ENCODE peak calls at places on chromosomes 13 and 19, in four cellular contexts. Z is AG10803, B is WTC11, I is K562. R is an unnamed sample.

GRCh38 chr13:44414771-44415170 is 41.1 kb downstream of the SERP2 start:
- DNase-seq in Z (no peak), B (no peak), I (no peak), R (no peak)

GRCh38 chr13:30340367-30341184 is 33.2 kb upstream of the KATNAL1 start:
- DNase-seq in B (no peak), I (peak), Z (peak), R (peak)

GRCh38 chr19:50314724-50315700 is 14.2 kb downstream of the KCNC3 start:
- DNase-seq in I (no peak), B (peak), Z (no peak), R (no peak)

GRCh38 chr13:42379241-42379640 is 107.3 kb downstream of the AKAP11 start:
- DNase-seq in Z (no peak), I (no peak), B (no peak), R (no peak)

GRCh38 chr13:91576590-91576989 is 178.2 kb downstream of the GPC5 start:
- DNase-seq in B (peak), Z (no peak), I (peak), R (no peak)

GRCh38 chr13:96431044-96431581 is 341.2 kb downstream of the HS6ST3 start:
- DNase-seq in I (peak), Z (no peak), B (no peak), R (no peak)

GRCh38 chr13:50626031-50626643 is 217.4 kb downstream of the DLEU7 start:
- DNase-seq in Z (peak), B (no peak), I (peak), R (peak)

GRCh38 chr19:36099166-36099785 is 11.7 kb upstream of the OVOL3 start:
- DNase-seq in I (no peak), Z (no peak), B (no peak), R (no peak)

GRCh38 chr19:15442142-15442920 is 7.4 kb downstream of the WIZ start:
- DNase-seq in I (no peak), Z (no peak), B (no peak), R (no peak)

GRCh38 chr19:46725859-46726393 is 9.0 kb upstream of the PRKD2 start:
- DNase-seq in Z (no peak), B (no peak), I (no peak), R (no peak)

GRCh38 chr13:113245858-113246791 is 36.7 kb downstream of the CUL4A start:
- DNase-seq in I (no peak), B (no peak), Z (peak), R (no peak)

GRCh38 chr19:13839938-13840750 is 36.8 kb upstream of the NANOS3 start:
- DNase-seq in Z (peak), B (no peak), I (no peak), R (peak)

GRCh38 chr13:20197361-20197834 is 4.7 kb upstream of the GJB2 start:
- DNase-seq in B (no peak), I (peak), Z (peak), R (no peak)

GRCh38 chr13:41652735-41653361 is 195.5 kb downstream of the RGCC start:
- DNase-seq in B (no peak), Z (peak), I (peak), R (peak)

GRCh38 chr19:8506402-8506957 is 4.0 kb upstream of the PRAM1 start:
- DNase-seq in Z (no peak), I (peak), B (peak), R (no peak)
- TF ChIP-seq CTCF in Z (no peak), I (peak), B (no peak), R (peak)

DNA sequence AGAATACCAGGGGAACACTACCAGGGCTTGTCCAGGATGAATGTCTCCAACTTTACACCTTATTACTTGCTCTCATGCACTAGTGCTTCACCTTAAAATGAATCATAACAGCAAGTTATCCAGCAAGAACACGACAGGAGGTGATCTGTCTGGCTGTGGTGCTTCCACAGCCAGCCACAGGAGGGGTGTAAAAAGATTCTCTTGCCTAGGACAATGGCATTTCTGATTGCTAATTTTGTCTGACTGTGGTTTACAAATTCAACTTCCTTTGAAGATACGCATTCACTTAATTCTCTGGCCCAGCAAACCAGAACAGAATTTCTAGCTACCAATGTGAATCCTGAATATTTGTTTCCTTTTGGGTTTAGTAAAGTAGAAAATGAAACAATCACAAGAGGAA is 23.1 kb upstream of the COG3 start:
- DNase-seq in I (no peak), Z (peak), B (no peak), R (no peak)
- TF ChIP-seq CTCF in I (no peak), Z (peak), B (no peak), R (peak)

GRCh38 chr19:484494-484893 is 11.8 kb upstream of the MADCAM1 start:
- DNase-seq in I (no peak), Z (no peak), B (no peak), R (no peak)

GRCh38 chr19:483332-484072 is 12.8 kb upstream of the MADCAM1 start:
- DNase-seq in I (no peak), B (no peak), Z (no peak), R (no peak)

GRCh38 chr19:480016-480855 is 16.1 kb upstream of the MADCAM1 start:
- DNase-seq in Z (peak), I (peak), B (peak), R (peak)

GRCh38 chr19:485122-485521 is 11.2 kb upstream of the MADCAM1 start:
- DNase-seq in B (no peak), Z (no peak), I (no peak), R (no peak)

GRCh38 chr19:482186-483041 is 13.9 kb upstream of the MADCAM1 start:
- DNase-seq in B (no peak), Z (no peak), I (no peak), R (no peak)
- TF ChIP-seq CTCF in B (no peak), Z (no peak), I (no peak), R (no peak)

DNA sequence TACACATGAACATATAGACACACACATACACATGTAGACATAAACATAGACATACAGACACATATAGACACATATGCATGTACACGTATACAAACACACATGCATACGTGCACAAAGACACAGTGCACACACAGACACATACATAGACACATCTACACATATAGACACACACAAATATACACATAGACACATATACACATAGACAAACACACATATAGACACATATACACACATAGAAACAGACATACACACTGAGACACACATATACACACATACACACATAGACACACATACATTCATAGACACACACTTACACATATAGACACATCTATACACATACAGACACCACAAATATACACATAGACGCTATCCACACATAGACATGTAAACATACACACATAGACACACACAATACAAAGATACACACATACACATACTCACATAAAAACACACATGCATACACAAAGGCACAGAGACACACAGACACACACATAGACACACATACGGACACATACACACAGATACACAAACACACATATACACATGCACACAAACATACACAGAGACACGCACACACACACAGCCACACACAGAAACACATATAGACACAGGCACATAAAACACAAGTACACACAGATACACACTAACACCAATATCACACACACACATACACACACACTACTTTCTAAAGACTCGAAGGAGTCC is 254.0 kb downstream of the TSHZ3 start:
- DNase-seq in Z (no peak), I (no peak), B (no peak), R (no peak)
- TF ChIP-seq CTCF in Z (no peak), I (no peak), B (no peak), R (no peak)

GRCh38 chr13:48640767-48641166 is 13.0 kb upstream of the CYSLTR2 start:
- DNase-seq in B (no peak), I (no peak), Z (no peak), R (no peak)
- TF ChIP-seq CTCF in B (no peak), I (no peak), Z (no peak), R (no peak)

GRCh38 chr13:99600318-99600717 is 99.0 kb downstream of the TM9SF2 start:
- DNase-seq in B (peak), I (peak), Z (no peak), R (no peak)
- TF ChIP-seq CTCF in B (peak), I (peak), Z (no peak), R (peak)

GRCh38 chr13:110417537-110417908 is 110.4 kb downstream of the COL4A2 start:
- DNase-seq in Z (no peak), I (no peak), B (no peak), R (no peak)

GRCh38 chr13:110413311-110414040 is 106.4 kb downstream of the COL4A2 start:
- DNase-seq in I (no peak), B (no peak), Z (no peak), R (no peak)

GRCh38 chr13:110416131-110416584 is 109.1 kb downstream of the COL4A2 start:
- DNase-seq in B (no peak), I (no peak), Z (peak), R (no peak)

GRCh38 chr13:110414283-110414682 is 107.2 kb downstream of the COL4A2 start:
- DNase-seq in Z (no peak), I (no peak), B (no peak), R (no peak)

GRCh38 chr13:110415669-110416068 is 108.6 kb downstream of the COL4A2 start:
- DNase-seq in I (peak), B (no peak), Z (no peak), R (no peak)
- TF ChIP-seq CTCF in I (no peak), B (no peak), Z (no peak), R (no peak)

R was measured in HFFc6.